ENCODE peak calls at places on chromosomes 1 and 21, in five cellular contexts. G is endodermal cell; A is MG63; B is SK-N-SH; U is CD8-positive, alpha-beta T cell. I is an unnamed sample.

GRCh38 chr1:182391362-182392044 is at the start of gene GLUL:
- DNase-seq in G (peak; percentile 99), A (peak; percentile 94), B (peak; percentile 98), U (peak; percentile 57), I (peak; percentile 63)

GRCh38 chr1:117267232-117267774 is 56.6 kb upstream of the VTCN1 start:
- DNase-seq in G (no peak), A (no peak), B (no peak), U (no peak), I (no peak)

GRCh38 chr1:150560011-150560438 is 10.8 kb downstream of the ADAMTSL4 start:
- DNase-seq in G (peak; percentile 95), A (peak; percentile 55), B (peak; percentile 92), U (peak; percentile 77), I (no peak)

GRCh38 chr1:206912445-206913095 is 9.2 kb downstream of the FCMR start:
- DNase-seq in G (peak; percentile 86), A (peak; percentile 62), B (peak; percentile 81), U (peak; percentile 67), I (no peak)

GRCh38 chr1:72485786-72486185 is 203.4 kb upstream of the NEGR1 start:
- DNase-seq in G (no peak), A (no peak), B (no peak), U (no peak), I (no peak)

GRCh38 chr1:85581138-85581801 is 709 bp downstream of the CCN1 start:
- DNase-seq in G (peak; percentile 88), A (peak; percentile 81), B (peak; percentile 75), U (no peak), I (no peak)

GRCh38 chr1:184971522-184972265 is 2.6 kb downstream of the NIBAN1 start:
- DNase-seq in G (no peak), A (no peak), B (no peak), U (no peak), I (no peak)

GRCh38 chr1:200899451-200899915 is 4.8 kb downstream of the INAVA start:
- DNase-seq in G (no peak), A (no peak), B (no peak), U (no peak), I (no peak)

GRCh38 chr1:30106125-30106524 is 617.3 kb downstream of the MATN1 start:
- DNase-seq in G (peak; percentile 95), A (peak; percentile 19), B (peak; percentile 76), U (no peak), I (no peak)

GRCh38 chr1:38183094-38183493 is 136.5 kb upstream of the POU3F1 start:
- DNase-seq in G (peak; percentile 82), A (no peak), B (no peak), U (no peak), I (no peak)

GRCh38 chr21:43619344-43619743 is 39.9 kb downstream of the HSF2BP start:
- DNase-seq in G (no peak), A (no peak), B (no peak), U (no peak), I (no peak)

GRCh38 chr1:184945678-184946412 is 28.5 kb downstream of the NIBAN1 start:
- DNase-seq in G (no peak), A (no peak), B (no peak), U (no peak), I (no peak)

GRCh38 chr1:104932030-104932915 is 1182.6 kb downstream of the AMY1C start:
- DNase-seq in G (no peak), A (no peak), B (no peak), U (no peak), I (no peak)
- H3K4me3 ChIP-seq in G (no peak overlapping the region), A (no peak overlapping the region), B (no peak overlapping the region), U (no peak overlapping the region), I (no peak overlapping the region)

GRCh38 chr1:156937883-156938282 is 17.5 kb downstream of the LRRC71 start:
- DNase-seq in G (no peak), A (no peak), B (no peak), U (no peak), I (no peak)

GRCh38 chr1:156935719-156936118 is 15.3 kb downstream of the LRRC71 start:
- DNase-seq in G (no peak), A (no peak), B (no peak), U (no peak), I (no peak)

GRCh38 chr1:156938813-156939212 is 18.4 kb downstream of the LRRC71 start:
- DNase-seq in G (no peak), A (no peak), B (no peak), U (no peak), I (no peak)

GRCh38 chr1:156936191-156936590 is 15.8 kb downstream of the LRRC71 start:
- DNase-seq in G (no peak), A (no peak), B (no peak), U (no peak), I (no peak)

DNA sequence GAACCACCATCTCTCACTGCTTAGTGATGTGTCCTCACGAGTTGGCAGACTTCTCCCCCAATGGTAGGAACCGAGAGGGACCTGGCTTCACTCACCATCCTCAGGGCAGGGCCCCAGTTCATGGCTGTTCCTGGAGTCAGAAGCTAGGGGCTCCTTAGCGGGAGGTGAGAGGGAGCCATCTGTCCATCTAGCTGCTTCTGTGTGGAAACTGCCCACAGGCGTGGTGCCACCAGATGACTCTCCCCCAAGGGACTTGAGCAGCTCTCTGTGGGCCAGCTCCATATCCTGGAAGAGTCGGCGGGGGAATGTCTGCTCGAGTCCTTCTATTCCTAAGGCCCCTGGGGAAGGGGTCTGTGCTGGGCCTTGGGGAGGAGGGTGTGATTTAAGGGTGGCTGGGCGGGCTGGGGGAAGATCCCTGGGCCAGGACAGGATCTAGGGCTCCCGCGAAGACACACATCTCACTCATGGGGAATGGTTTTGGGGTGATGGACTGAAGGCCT is 16.3 kb downstream of the LRRC71 start:
- DNase-seq in G (no peak), A (no peak), B (no peak), U (no peak), I (no peak)
- H3K27me3 ChIP-seq in G (no peaks in the 10 kb centered on the region), A (no peaks in the 10 kb centered on the region), B (no peaks in the 10 kb centered on the region), U (no peaks in the 10 kb centered on the region), I (no peaks in the 10 kb centered on the region)

GRCh38 chr1:3352084-3352951 is 102.1 kb upstream of the ARHGEF16 start:
- DNase-seq in G (peak; percentile 85), A (no peak), B (no peak), U (no peak), I (peak; percentile 38)
- H3K4me3 ChIP-seq in G (no peak overlapping the region), A (no peak overlapping the region), B (no peak overlapping the region), U (no peak overlapping the region), I (no peak overlapping the region)

GRCh38 chr1:212606042-212606733 is 2.4 kb upstream of the ATF3 start:
- DNase-seq in G (peak; percentile 72), A (no peak), B (no peak), U (no peak), I (no peak)
- H3K27me3 ChIP-seq in G (peaks cover 51% of the 10 kb centered on the region), A (peaks cover 70% of the 10 kb centered on the region), B (peaks cover 46% of the 10 kb centered on the region), U (peaks cover 54% of the 10 kb centered on the region), I (peaks cover 41% of the 10 kb centered on the region)

GRCh38 chr1:232422098-232422497 is 207.8 kb downstream of the SIPA1L2 start:
- DNase-seq in G (no peak), A (no peak), B (no peak), U (no peak), I (no peak)
- H3K4me3 ChIP-seq in G (no peak overlapping the region), A (no peak overlapping the region), B (no peak overlapping the region), U (no peak overlapping the region), I (no peak overlapping the region)

GRCh38 chr1:240714893-240715292 is 102.9 kb upstream of the GREM2 start:
- DNase-seq in G (no peak), A (no peak), B (no peak), U (no peak), I (no peak)
- H3K27me3 ChIP-seq in G (no peaks in the 10 kb centered on the region), A (no peaks in the 10 kb centered on the region), B (no peaks in the 10 kb centered on the region), U (no peaks in the 10 kb centered on the region), I (no peaks in the 10 kb centered on the region)

GRCh38 chr21:34526618-34527290 is 14.7 kb upstream of the KCNE1 start:
- DNase-seq in G (peak; percentile 82), A (peak; percentile 93), B (no peak), U (no peak), I (peak; percentile 100)
- H3K4me3 ChIP-seq in G (no peak overlapping the region), A (peak overlapping the region; percentile 57), B (peak overlapping the region; percentile 49), U (no peak overlapping the region), I (peak overlapping the region; percentile 52)

GRCh38 chr1:236010443-236010842 is 54.4 kb downstream of the NID1 start:
- DNase-seq in G (no peak), A (no peak), B (no peak), U (no peak), I (no peak)
- H3K27me3 ChIP-seq in G (no peaks in the 10 kb centered on the region), A (no peaks in the 10 kb centered on the region), B (no peaks in the 10 kb centered on the region), U (no peaks in the 10 kb centered on the region), I (no peaks in the 10 kb centered on the region)

GRCh38 chr21:44702973-44703730 is 6.2 kb downstream of the KRTAP10-12 start:
- DNase-seq in G (peak; percentile 66), A (no peak), B (peak; percentile 18), U (peak; percentile 5), I (no peak)

GRCh38 chr21:44703731-44704635 is 7.0 kb downstream of the KRTAP10-12 start:
- DNase-seq in G (peak; percentile 68), A (no peak), B (peak; percentile 14), U (peak; percentile 6), I (no peak)

GRCh38 chr21:44706026-44706705 is 5.2 kb downstream of the TSPEAR start:
- DNase-seq in G (peak; percentile 76), A (no peak), B (peak; percentile 10), U (peak; percentile 7), I (no peak)

GRCh38 chr21:44702111-44702972 is 5.4 kb downstream of the KRTAP10-12 start:
- DNase-seq in G (peak; percentile 46), A (no peak), B (peak; percentile 9), U (peak; percentile 7), I (no peak)

DNA sequence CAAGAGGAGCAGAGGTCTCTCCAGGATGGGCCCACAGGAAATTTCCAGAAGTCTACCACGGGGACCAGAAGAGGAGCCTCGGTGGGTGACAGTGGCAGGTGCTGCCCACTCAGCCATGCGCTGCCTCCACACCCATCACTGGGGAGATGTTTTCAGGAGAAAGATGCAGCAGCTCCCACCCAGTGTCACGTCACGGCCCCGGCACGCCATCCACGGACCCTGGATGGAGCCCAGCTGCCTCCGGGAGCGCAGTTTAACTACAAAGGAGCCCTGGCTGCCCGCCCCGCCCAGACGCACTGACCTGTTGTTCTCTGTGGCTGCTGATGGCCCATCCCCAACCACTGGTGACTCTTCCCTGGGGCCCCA is 6.8 kb downstream of the TSPEAR start:
- DNase-seq in G (peak; percentile 86), A (no peak), B (peak; percentile 15), U (no peak), I (no peak)
- H3K4me3 ChIP-seq in G (no peak overlapping the region), A (no peak overlapping the region), B (no peak overlapping the region), U (no peak overlapping the region), I (no peak overlapping the region)

I was measured in BJ.